ENCODE peak calls at places on chromosomes 2 and 18, in nine cellular contexts. One of them, this sample, is unnamed.
A peak's percentile ranks its signal among the peaks of the same experiment; 100 is the strongest.

GRCh38 chr2:171921970-171922229 is 361 bp upstream of the HAT1 start:
- DNase-seq in upper lobe of left lung: no peak
- DNase-seq in stomach: no peak
- DNase-seq in HL-60: no peak
- DNase-seq in transverse colon: no peak
- DNase-seq in HCT116: peak; percentile 3
- DNase-seq in K562: no peak
- DNase-seq in GM23338: no peak
- DNase-seq in Panc1: no peak
- DNase-seq in this sample: no peak

GRCh38 chr18:26702023-26702422 is 153.7 kb upstream of the KCTD1 start:
- DNase-seq in Panc1: no peak
- DNase-seq in stomach: no peak
- DNase-seq in upper lobe of left lung: no peak
- DNase-seq in HL-60: no peak
- DNase-seq in GM23338: no peak
- DNase-seq in transverse colon: no peak
- DNase-seq in K562: no peak
- DNase-seq in HCT116: no peak
- DNase-seq in this sample: no peak

GRCh38 chr2:230661072-230661957 is 51.3 kb upstream of the CAB39 start:
- DNase-seq in transverse colon: no peak
- DNase-seq in upper lobe of left lung: no peak
- DNase-seq in HL-60: no peak
- DNase-seq in HCT116: no peak
- DNase-seq in Panc1: no peak
- DNase-seq in K562: no peak
- DNase-seq in GM23338: no peak
- DNase-seq in stomach: no peak
- DNase-seq in this sample: no peak

GRCh38 chr2:24021122-24021998 is 11.5 kb downstream of the MFSD2B start:
- DNase-seq in K562: peak; percentile 72
- DNase-seq in GM23338: peak; percentile 87
- DNase-seq in HCT116: no peak
- DNase-seq in stomach: peak; percentile 37
- DNase-seq in HL-60: no peak
- DNase-seq in Panc1: no peak
- DNase-seq in upper lobe of left lung: no peak
- DNase-seq in transverse colon: peak; percentile 33
- DNase-seq in this sample: no peak

GRCh38 chr2:101823347-101823791 is 125.9 kb downstream of the MAP4K4 start:
- DNase-seq in transverse colon: peak; percentile 71
- DNase-seq in GM23338: peak; percentile 90
- DNase-seq in Panc1: no peak
- DNase-seq in stomach: peak; percentile 68
- DNase-seq in HCT116: peak; percentile 16
- DNase-seq in HL-60: no peak
- DNase-seq in upper lobe of left lung: peak; percentile 62
- DNase-seq in K562: peak; percentile 82
- DNase-seq in this sample: peak; percentile 79

GRCh38 chr2:176079851-176080539 is 3.8 kb downstream of the EVX2 start:
- DNase-seq in GM23338: peak; percentile 86
- DNase-seq in HCT116: peak; percentile 59
- DNase-seq in K562: peak; percentile 84
- DNase-seq in HL-60: no peak
- DNase-seq in Panc1: no peak
- DNase-seq in transverse colon: no peak
- DNase-seq in stomach: no peak
- DNase-seq in upper lobe of left lung: no peak
- DNase-seq in this sample: no peak

GRCh38 chr2:214139630-214140284 is 271.1 kb upstream of the VWC2L start:
- DNase-seq in Panc1: no peak
- DNase-seq in upper lobe of left lung: no peak
- DNase-seq in HL-60: no peak
- DNase-seq in K562: no peak
- DNase-seq in transverse colon: no peak
- DNase-seq in HCT116: no peak
- DNase-seq in stomach: no peak
- DNase-seq in GM23338: no peak
- DNase-seq in this sample: no peak

GRCh38 chr2:110717734-110718133 is 14.6 kb upstream of the ACOXL start:
- DNase-seq in GM23338: no peak
- DNase-seq in stomach: no peak
- DNase-seq in HCT116: no peak
- DNase-seq in transverse colon: no peak
- DNase-seq in Panc1: no peak
- DNase-seq in K562: no peak
- DNase-seq in upper lobe of left lung: no peak
- DNase-seq in HL-60: no peak
- DNase-seq in this sample: no peak

GRCh38 chr2:189982087-189982486 is 80.4 kb downstream of the MSTN start:
- DNase-seq in K562: no peak
- DNase-seq in transverse colon: no peak
- DNase-seq in stomach: no peak
- DNase-seq in upper lobe of left lung: no peak
- DNase-seq in HL-60: no peak
- DNase-seq in HCT116: no peak
- DNase-seq in Panc1: no peak
- DNase-seq in GM23338: no peak
- DNase-seq in this sample: no peak

DNA sequence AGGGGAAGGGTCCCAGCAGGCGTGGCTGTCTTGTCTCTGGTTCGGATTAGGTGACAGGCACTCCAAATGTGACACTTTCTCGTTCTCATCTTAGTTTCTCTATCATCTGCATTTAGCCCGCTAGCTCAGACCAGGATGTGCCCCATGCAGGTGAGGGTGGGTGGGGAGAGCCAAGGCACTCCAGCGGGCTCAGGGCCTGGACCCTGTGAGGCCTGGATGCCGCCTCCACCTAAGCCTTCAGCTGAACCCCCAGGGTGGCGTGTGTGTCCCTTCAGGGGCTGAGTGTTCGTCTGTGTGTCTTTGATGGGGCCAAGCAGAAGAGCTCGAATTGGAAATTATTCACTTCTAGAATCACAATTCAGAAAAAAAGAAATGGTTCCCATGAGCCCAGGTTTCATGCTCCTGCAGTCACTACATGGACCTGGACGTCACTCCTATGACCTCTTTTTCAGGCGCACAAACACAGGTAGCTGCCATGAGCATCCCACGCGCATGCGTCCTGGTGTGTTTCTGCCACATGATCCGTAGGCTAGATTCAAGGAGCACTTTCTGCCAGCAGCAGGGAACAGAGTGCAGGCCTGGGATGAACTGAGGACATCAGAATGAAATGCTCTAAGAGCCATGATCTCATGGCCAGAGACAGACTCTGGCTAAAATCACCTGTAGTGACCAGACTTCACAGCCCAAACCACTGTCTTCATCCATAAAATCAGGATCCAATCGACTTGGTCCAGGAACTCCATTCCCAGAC is 25.8 kb downstream of the CIDEA start:
- DNase-seq in HCT116: no peak
- DNase-seq in Panc1: no peak
- DNase-seq in K562: no peak
- DNase-seq in upper lobe of left lung: no peak
- DNase-seq in GM23338: no peak
- DNase-seq in stomach: no peak
- DNase-seq in HL-60: no peak
- DNase-seq in transverse colon: no peak
- DNase-seq in this sample: no peak
- TF ChIP-seq POLR2AphosphoS5 in HCT116: no peak
- TF ChIP-seq POLR2AphosphoS5 in Panc1: no peak
- TF ChIP-seq POLR2AphosphoS5 in K562: no peak
- TF ChIP-seq POLR2AphosphoS5 in upper lobe of left lung: no peak
- TF ChIP-seq POLR2AphosphoS5 in GM23338: no peak
- TF ChIP-seq POLR2AphosphoS5 in stomach: peak; percentile 14
- TF ChIP-seq POLR2AphosphoS5 in HL-60: no peak
- TF ChIP-seq POLR2AphosphoS5 in transverse colon: no peak
- TF ChIP-seq POLR2AphosphoS5 in this sample: no peak

DNA sequence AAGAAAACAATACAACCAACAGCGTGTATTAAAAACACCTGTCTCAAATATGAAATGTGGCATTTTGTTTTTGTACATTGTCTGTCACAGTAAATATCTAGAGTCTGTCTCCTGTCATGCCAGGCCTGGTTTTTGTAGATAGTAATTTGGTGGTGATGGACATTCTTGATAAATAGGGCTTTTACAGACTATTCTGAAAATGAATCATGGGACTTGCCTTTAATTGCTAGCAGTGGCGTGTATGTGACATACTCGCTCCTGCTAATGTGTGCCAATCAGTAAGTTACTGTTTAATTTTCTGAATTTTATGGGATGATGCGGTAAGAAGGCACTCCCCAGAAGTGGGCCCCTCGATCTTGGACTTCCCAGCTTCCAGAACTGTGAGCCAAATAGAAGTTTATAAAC is 83.7 kb downstream of the TANC1 start:
- DNase-seq in upper lobe of left lung: no peak
- DNase-seq in transverse colon: no peak
- DNase-seq in stomach: no peak
- DNase-seq in HCT116: no peak
- DNase-seq in K562: no peak
- DNase-seq in HL-60: no peak
- DNase-seq in Panc1: no peak
- DNase-seq in GM23338: no peak
- DNase-seq in this sample: no peak
- TF ChIP-seq POLR2AphosphoS5 in upper lobe of left lung: no peak
- TF ChIP-seq POLR2AphosphoS5 in transverse colon: no peak
- TF ChIP-seq POLR2AphosphoS5 in stomach: no peak
- TF ChIP-seq POLR2AphosphoS5 in HCT116: no peak
- TF ChIP-seq POLR2AphosphoS5 in K562: no peak
- TF ChIP-seq POLR2AphosphoS5 in HL-60: no peak
- TF ChIP-seq POLR2AphosphoS5 in Panc1: no peak
- TF ChIP-seq POLR2AphosphoS5 in GM23338: no peak
- TF ChIP-seq POLR2AphosphoS5 in this sample: no peak

GRCh38 chr2:74831693-74832530 is 2.0 kb upstream of the HK2 start:
- DNase-seq in stomach: no peak
- DNase-seq in GM23338: no peak
- DNase-seq in transverse colon: no peak
- DNase-seq in Panc1: no peak
- DNase-seq in K562: peak; percentile 62
- DNase-seq in HCT116: no peak
- DNase-seq in HL-60: no peak
- DNase-seq in upper lobe of left lung: no peak
- DNase-seq in this sample: no peak

GRCh38 chr2:74834806-74835755 is 1.2 kb downstream of the HK2 start:
- DNase-seq in GM23338: peak; percentile 97
- DNase-seq in Panc1: no peak
- DNase-seq in HCT116: no peak
- DNase-seq in upper lobe of left lung: peak; percentile 74
- DNase-seq in K562: peak; percentile 83
- DNase-seq in stomach: peak; percentile 60
- DNase-seq in transverse colon: peak; percentile 65
- DNase-seq in HL-60: peak; percentile 61
- DNase-seq in this sample: peak; percentile 30

GRCh38 chr2:74835831-74836674 is 2.1 kb downstream of the HK2 start:
- DNase-seq in HL-60: no peak
- DNase-seq in K562: peak; percentile 70
- DNase-seq in stomach: no peak
- DNase-seq in transverse colon: no peak
- DNase-seq in upper lobe of left lung: no peak
- DNase-seq in GM23338: peak; percentile 91
- DNase-seq in HCT116: peak; percentile 51
- DNase-seq in Panc1: no peak
- DNase-seq in this sample: peak; percentile 54

GRCh38 chr2:74836675-74837401 is 2.9 kb downstream of the HK2 start:
- DNase-seq in Panc1: no peak
- DNase-seq in HL-60: no peak
- DNase-seq in GM23338: peak; percentile 79
- DNase-seq in upper lobe of left lung: no peak
- DNase-seq in stomach: no peak
- DNase-seq in transverse colon: no peak
- DNase-seq in HCT116: no peak
- DNase-seq in K562: no peak
- DNase-seq in this sample: no peak

DNA sequence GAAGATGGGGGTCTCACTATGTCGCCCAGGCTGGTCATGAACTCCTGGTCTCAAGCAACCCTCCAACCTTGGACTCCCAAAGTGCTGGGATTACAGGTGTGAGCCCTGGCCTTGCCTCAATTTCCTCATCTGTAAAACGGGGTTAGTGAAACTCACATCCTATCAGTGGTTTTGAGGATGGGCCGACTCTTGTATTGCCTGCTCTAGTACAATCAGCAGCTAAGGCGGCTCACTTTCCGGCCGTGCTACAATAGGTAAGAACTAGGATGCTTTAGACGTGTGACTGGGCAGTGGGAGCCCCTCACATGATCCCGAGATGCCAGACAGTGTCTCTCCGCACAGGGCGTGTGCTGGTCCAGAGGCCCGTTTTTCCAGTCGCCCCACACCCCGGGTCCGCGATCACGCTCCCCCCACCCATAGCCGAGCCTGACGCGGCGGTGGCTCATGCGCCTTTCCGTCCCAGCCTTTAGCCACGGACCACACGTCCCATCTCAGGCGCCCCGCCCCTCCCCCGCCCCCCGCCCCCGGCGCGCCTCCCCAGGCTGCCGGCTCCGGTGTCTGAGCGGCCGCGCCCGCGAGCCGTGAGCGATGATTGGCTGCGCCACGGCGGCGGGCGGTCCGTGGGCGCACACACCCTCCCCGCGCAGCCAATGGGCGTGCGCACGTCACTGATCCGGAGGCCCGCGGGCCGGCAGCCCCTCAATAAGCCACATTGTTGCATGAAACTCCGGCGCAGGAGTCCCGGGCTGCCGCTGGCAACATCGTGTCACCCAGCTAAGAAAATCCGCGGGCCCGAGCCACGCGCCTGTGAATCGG is at the start of gene HK2:
- DNase-seq in stomach: peak; percentile 86
- DNase-seq in K562: peak; percentile 92
- DNase-seq in HCT116: peak; percentile 68
- DNase-seq in Panc1: no peak
- DNase-seq in HL-60: peak; percentile 82
- DNase-seq in transverse colon: peak; percentile 91
- DNase-seq in GM23338: peak; percentile 92
- DNase-seq in upper lobe of left lung: peak; percentile 93
- DNase-seq in this sample: peak; percentile 85
- TF ChIP-seq POLR2AphosphoS5 in stomach: peak; percentile 86
- TF ChIP-seq POLR2AphosphoS5 in K562: no peak
- TF ChIP-seq POLR2AphosphoS5 in HCT116: peak; percentile 44
- TF ChIP-seq POLR2AphosphoS5 in Panc1: no peak
- TF ChIP-seq POLR2AphosphoS5 in HL-60: no peak
- TF ChIP-seq POLR2AphosphoS5 in transverse colon: peak; percentile 90
- TF ChIP-seq POLR2AphosphoS5 in GM23338: peak; percentile 71
- TF ChIP-seq POLR2AphosphoS5 in upper lobe of left lung: peak; percentile 85
- TF ChIP-seq POLR2AphosphoS5 in this sample: peak; percentile 24

DNA sequence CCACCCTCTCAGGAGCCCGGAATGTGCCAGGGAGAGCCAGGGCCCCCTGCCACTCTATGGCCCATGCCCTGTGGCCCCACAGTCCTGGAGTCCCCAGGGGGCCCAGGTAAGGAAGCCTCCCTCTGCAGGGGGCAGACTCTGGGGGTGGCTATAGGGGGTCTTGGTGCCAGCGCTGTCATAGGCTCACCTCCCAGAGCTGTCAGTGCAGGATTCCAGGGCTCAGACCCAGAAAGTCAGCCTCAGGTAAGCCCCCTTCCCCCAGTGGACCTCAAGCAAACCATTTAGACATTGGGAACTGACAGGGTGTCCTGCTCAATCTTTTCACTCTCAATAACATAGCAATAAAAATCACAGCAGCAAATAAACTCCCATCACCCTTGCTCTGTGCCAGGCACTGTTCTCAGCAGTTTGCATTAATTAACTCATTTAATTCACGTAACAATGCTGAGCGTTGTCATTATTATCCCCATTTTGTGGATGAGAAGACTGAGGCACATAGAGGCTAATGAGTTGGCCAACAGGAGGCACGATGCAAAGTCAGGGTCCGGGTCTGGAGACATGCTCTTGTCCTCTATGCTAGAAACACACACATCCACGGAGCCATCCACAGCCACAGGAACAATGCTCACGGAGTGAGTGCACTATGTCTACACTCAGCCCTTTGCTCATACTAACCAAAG is 79.6 kb downstream of the TNS1 start:
- DNase-seq in Panc1: no peak
- DNase-seq in stomach: no peak
- DNase-seq in transverse colon: no peak
- DNase-seq in GM23338: no peak
- DNase-seq in HCT116: no peak
- DNase-seq in upper lobe of left lung: no peak
- DNase-seq in K562: no peak
- DNase-seq in HL-60: no peak
- DNase-seq in this sample: no peak
- TF ChIP-seq POLR2AphosphoS5 in Panc1: no peak
- TF ChIP-seq POLR2AphosphoS5 in stomach: no peak
- TF ChIP-seq POLR2AphosphoS5 in transverse colon: no peak
- TF ChIP-seq POLR2AphosphoS5 in GM23338: no peak
- TF ChIP-seq POLR2AphosphoS5 in HCT116: no peak
- TF ChIP-seq POLR2AphosphoS5 in upper lobe of left lung: no peak
- TF ChIP-seq POLR2AphosphoS5 in K562: no peak
- TF ChIP-seq POLR2AphosphoS5 in HL-60: no peak
- TF ChIP-seq POLR2AphosphoS5 in this sample: no peak

This sample was measured in endothelial cell of umbilical vein.